ENCODE peak calls at places on chromosomes 2 and 18, in five cellular contexts. One of them, this sample, is unnamed.

GRCh38 chr2:129895526-129896082 is 83.9 kb upstream of the RAB6C start:
- DNase-seq in neural progenitor cell: no peak
- DNase-seq in hepatocyte: no peak
- DNase-seq in A673: no peak
- DNase-seq in fibroblast of lung: no peak
- DNase-seq in this sample: no peak

GRCh38 chr18:79819951-79820351 is 22.2 kb downstream of the KCNG2 start:
- DNase-seq in hepatocyte: no peak
- DNase-seq in A673: no peak
- DNase-seq in neural progenitor cell: no peak
- DNase-seq in fibroblast of lung: no peak
- DNase-seq in this sample: no peak

GRCh38 chr18:79614211-79615028 is 65.2 kb upstream of the CTDP1 start:
- DNase-seq in neural progenitor cell: no peak
- DNase-seq in hepatocyte: no peak
- DNase-seq in A673: no peak
- DNase-seq in fibroblast of lung: no peak
- DNase-seq in this sample: no peak

GRCh38 chr18:78521744-78522143 is 457.9 kb upstream of the SALL3 start:
- DNase-seq in A673: no peak
- DNase-seq in fibroblast of lung: no peak
- DNase-seq in neural progenitor cell: no peak
- DNase-seq in hepatocyte: no peak
- DNase-seq in this sample: no peak

GRCh38 chr2:149313512-149313972 is 16.8 kb upstream of the LYPD6 start:
- DNase-seq in hepatocyte: peak; percentile 70
- DNase-seq in fibroblast of lung: peak; percentile 47
- DNase-seq in neural progenitor cell: peak; percentile 71
- DNase-seq in A673: peak; percentile 74
- DNase-seq in this sample: no peak

GRCh38 chr18:76687271-76688006 is 134.9 kb upstream of the ZNF236 start:
- DNase-seq in A673: peak; percentile 21
- DNase-seq in neural progenitor cell: no peak
- DNase-seq in hepatocyte: peak; percentile 55
- DNase-seq in fibroblast of lung: no peak
- DNase-seq in this sample: no peak

GRCh38 chr2:209817818-209818420 is 46.3 kb downstream of the UNC80 start:
- DNase-seq in neural progenitor cell: peak; percentile 51
- DNase-seq in hepatocyte: no peak
- DNase-seq in fibroblast of lung: no peak
- DNase-seq in A673: no peak
- DNase-seq in this sample: no peak

GRCh38 chr18:44715245-44715644 is 34.6 kb downstream of the SETBP1 start:
- DNase-seq in hepatocyte: peak; percentile 54
- DNase-seq in fibroblast of lung: peak; percentile 52
- DNase-seq in A673: no peak
- DNase-seq in neural progenitor cell: peak; percentile 61
- DNase-seq in this sample: no peak

GRCh38 chr2:29747786-29748470 is 173.5 kb downstream of the ALK start:
- DNase-seq in neural progenitor cell: peak; percentile 13
- DNase-seq in A673: peak; percentile 90
- DNase-seq in hepatocyte: no peak
- DNase-seq in fibroblast of lung: peak; percentile 56
- DNase-seq in this sample: no peak

GRCh38 chr2:25373269-25373981 is 31.7 kb upstream of the DNMT3A start:
- DNase-seq in hepatocyte: no peak
- DNase-seq in fibroblast of lung: no peak
- DNase-seq in A673: no peak
- DNase-seq in neural progenitor cell: no peak
- DNase-seq in this sample: no peak

GRCh38 chr2:46844443-46844842 is 71.2 kb downstream of the MCFD2 start:
- DNase-seq in fibroblast of lung: no peak
- DNase-seq in neural progenitor cell: no peak
- DNase-seq in hepatocyte: no peak
- DNase-seq in A673: no peak
- DNase-seq in this sample: no peak

GRCh38 chr2:190863946-190864345 is 16.7 kb upstream of the GLS start:
- DNase-seq in neural progenitor cell: no peak
- DNase-seq in A673: no peak
- DNase-seq in fibroblast of lung: no peak
- DNase-seq in hepatocyte: peak; percentile 60
- DNase-seq in this sample: peak; percentile 8

GRCh38 chr2:70957838-70958237 is 20.6 kb upstream of the ANKRD53 start:
- DNase-seq in neural progenitor cell: no peak
- DNase-seq in hepatocyte: peak; percentile 6
- DNase-seq in fibroblast of lung: no peak
- DNase-seq in A673: no peak
- DNase-seq in this sample: no peak

GRCh38 chr2:137096693-137097092 is 331.3 kb downstream of the THSD7B start:
- DNase-seq in A673: no peak
- DNase-seq in fibroblast of lung: no peak
- DNase-seq in neural progenitor cell: peak; percentile 19
- DNase-seq in hepatocyte: no peak
- DNase-seq in this sample: no peak

GRCh38 chr2:122411231-122411630 is 655.8 kb downstream of the TSN start:
- DNase-seq in A673: no peak
- DNase-seq in hepatocyte: no peak
- DNase-seq in fibroblast of lung: no peak
- DNase-seq in neural progenitor cell: no peak
- DNase-seq in this sample: no peak

GRCh38 chr2:113278073-113278811 is 479 bp downstream of the PAX8 start:
- DNase-seq in fibroblast of lung: no peak
- DNase-seq in neural progenitor cell: peak; percentile 56
- DNase-seq in hepatocyte: no peak
- DNase-seq in A673: no peak
- DNase-seq in this sample: no peak
- TF ChIP-seq EZH2 in fibroblast of lung: peak; percentile 58
- TF ChIP-seq EZH2 in neural progenitor cell: peak; percentile 82
- TF ChIP-seq EZH2 in hepatocyte: no peak
- TF ChIP-seq EZH2 in A673: no peak
- TF ChIP-seq EZH2 in this sample: no peak

DNA sequence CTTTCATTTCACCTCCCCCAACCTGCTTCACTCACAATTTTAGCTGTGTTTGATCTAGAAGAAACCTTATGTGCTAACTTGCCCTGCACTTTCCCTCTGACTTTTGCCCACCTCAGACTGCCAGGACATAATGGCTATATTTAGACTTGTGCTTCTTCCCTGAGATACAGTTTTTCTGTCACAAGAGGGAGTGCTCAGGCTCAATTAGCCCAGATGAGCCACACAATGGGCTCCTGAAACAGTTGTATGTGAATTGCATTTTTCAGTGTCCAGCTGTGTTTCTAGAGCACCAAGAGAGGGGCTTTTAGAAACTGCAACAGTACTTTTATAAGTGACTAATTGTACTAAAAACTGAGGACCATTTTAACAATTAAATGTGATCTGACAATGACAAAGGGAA is 109.6 kb downstream of the FSHR start:
- DNase-seq in neural progenitor cell: peak; percentile 75
- DNase-seq in fibroblast of lung: no peak
- DNase-seq in hepatocyte: peak; percentile 30
- DNase-seq in A673: peak; percentile 35
- DNase-seq in this sample: no peak
- TF ChIP-seq CTCF in neural progenitor cell: peak; percentile 67
- TF ChIP-seq CTCF in fibroblast of lung: no peak
- TF ChIP-seq CTCF in hepatocyte: peak; percentile 36
- TF ChIP-seq CTCF in A673: peak; percentile 42
- TF ChIP-seq CTCF in this sample: no peak

DNA sequence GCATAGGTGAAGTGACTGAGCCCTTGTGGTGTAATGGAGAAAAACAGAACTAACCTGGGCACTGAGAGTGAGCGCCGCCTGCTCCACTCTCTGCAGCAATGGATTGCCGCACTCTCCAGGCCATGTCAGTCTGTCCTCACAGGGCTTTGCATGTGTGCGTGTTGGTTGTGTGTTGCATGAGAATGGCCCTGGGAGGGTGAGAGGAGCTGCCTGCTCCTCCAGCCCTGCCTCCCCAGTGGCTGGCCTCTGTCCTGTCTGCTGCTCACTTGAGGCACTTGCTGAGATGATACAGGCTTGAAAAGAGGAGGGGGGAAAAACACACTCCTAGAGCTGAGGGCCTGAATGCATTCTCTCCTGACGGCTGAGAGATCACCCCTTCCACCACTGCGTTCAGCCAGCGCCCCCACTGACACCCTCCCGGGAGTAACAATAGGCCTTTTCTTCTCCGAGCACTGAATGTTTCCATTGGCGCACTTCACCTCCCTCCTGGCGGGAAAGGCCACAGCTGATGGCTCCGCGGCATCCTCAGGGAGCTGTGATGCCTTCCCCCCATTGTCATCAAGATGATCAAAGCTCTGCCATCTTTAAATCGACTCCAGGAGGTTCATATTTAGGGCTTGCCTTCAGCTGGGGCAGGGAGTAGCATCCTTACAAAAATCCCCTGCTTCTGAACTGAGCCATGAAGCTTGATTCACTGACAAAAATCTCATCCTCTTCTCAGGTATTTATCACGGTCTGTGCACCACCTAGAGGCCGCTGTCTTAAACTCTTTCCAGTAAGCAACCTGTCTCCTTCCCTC is 49.9 kb upstream of the DAPL1 start:
- DNase-seq in hepatocyte: peak; percentile 83
- DNase-seq in A673: peak; percentile 68
- DNase-seq in fibroblast of lung: peak; percentile 78
- DNase-seq in neural progenitor cell: peak; percentile 83
- DNase-seq in this sample: peak; percentile 43
- TF ChIP-seq EZH2 in hepatocyte: no peak
- TF ChIP-seq EZH2 in A673: no peak
- TF ChIP-seq EZH2 in fibroblast of lung: no peak
- TF ChIP-seq EZH2 in neural progenitor cell: no peak
- TF ChIP-seq EZH2 in this sample: no peak

GRCh38 chr2:146659976-146660375 is 1184.9 kb upstream of the ACVR2A start:
- DNase-seq in hepatocyte: no peak
- DNase-seq in fibroblast of lung: no peak
- DNase-seq in A673: no peak
- DNase-seq in neural progenitor cell: no peak
- DNase-seq in this sample: no peak

GRCh38 chr2:146666336-146666735 is 1178.5 kb upstream of the ACVR2A start:
- DNase-seq in fibroblast of lung: no peak
- DNase-seq in hepatocyte: no peak
- DNase-seq in A673: no peak
- DNase-seq in neural progenitor cell: no peak
- DNase-seq in this sample: no peak

GRCh38 chr2:146665801-146666200 is 1179.0 kb upstream of the ACVR2A start:
- DNase-seq in fibroblast of lung: no peak
- DNase-seq in hepatocyte: no peak
- DNase-seq in A673: no peak
- DNase-seq in neural progenitor cell: no peak
- DNase-seq in this sample: no peak

DNA sequence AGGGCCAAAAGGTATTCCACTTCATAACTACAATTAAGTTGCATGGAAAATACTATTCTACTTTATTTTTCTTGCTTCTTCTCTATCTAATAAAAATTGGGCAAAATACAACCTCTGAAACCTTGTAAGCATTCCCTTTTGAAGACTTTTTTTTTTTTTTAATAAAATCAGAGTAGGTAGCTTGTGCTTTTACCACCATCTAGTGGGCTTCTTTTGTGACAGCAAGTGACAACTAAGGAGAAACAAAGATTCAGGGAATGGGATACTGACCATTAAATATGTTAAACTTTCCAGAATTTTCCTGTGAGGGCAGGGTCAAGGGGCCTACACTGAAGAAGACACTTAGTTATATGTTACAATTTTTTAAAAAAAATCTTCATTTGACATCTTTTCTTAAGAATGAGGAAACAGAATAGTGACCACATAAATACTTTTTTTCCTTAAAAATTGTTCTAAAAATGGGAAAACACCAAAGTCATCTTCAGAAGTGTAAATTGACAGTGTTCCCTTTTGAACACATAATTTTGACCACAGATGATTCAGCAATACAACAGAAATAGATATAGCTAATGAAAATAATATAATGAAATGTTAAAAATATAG is 1183.2 kb upstream of the ACVR2A start:
- DNase-seq in hepatocyte: peak; percentile 52
- DNase-seq in neural progenitor cell: peak; percentile 66
- DNase-seq in fibroblast of lung: peak; percentile 73
- DNase-seq in A673: peak; percentile 72
- DNase-seq in this sample: no peak
- TF ChIP-seq CTCF in hepatocyte: peak; percentile 84
- TF ChIP-seq CTCF in neural progenitor cell: peak; percentile 89
- TF ChIP-seq CTCF in fibroblast of lung: peak; percentile 59
- TF ChIP-seq CTCF in A673: peak; percentile 80
- TF ChIP-seq CTCF in this sample: peak; percentile 60

GRCh38 chr2:68182902-68183301 is 25.2 kb downstream of the PNO1 start:
- DNase-seq in neural progenitor cell: no peak
- DNase-seq in fibroblast of lung: no peak
- DNase-seq in hepatocyte: no peak
- DNase-seq in A673: no peak
- DNase-seq in this sample: no peak

GRCh38 chr2:68178432-68178831 is 20.7 kb downstream of the PNO1 start:
- DNase-seq in fibroblast of lung: no peak
- DNase-seq in neural progenitor cell: no peak
- DNase-seq in A673: no peak
- DNase-seq in hepatocyte: no peak
- DNase-seq in this sample: no peak

GRCh38 chr2:68171684-68172083 is 14.0 kb downstream of the PNO1 start:
- DNase-seq in fibroblast of lung: no peak
- DNase-seq in hepatocyte: no peak
- DNase-seq in neural progenitor cell: no peak
- DNase-seq in A673: no peak
- DNase-seq in this sample: no peak

GRCh38 chr2:68172990-68173715 is 15.5 kb downstream of the PNO1 start:
- DNase-seq in hepatocyte: no peak
- DNase-seq in A673: no peak
- DNase-seq in fibroblast of lung: no peak
- DNase-seq in neural progenitor cell: no peak
- DNase-seq in this sample: no peak

GRCh38 chr2:68177541-68177940 is 19.9 kb downstream of the PNO1 start:
- DNase-seq in hepatocyte: no peak
- DNase-seq in fibroblast of lung: no peak
- DNase-seq in neural progenitor cell: no peak
- DNase-seq in A673: no peak
- DNase-seq in this sample: no peak
- TF ChIP-seq EZH2 in hepatocyte: no peak
- TF ChIP-seq EZH2 in fibroblast of lung: no peak
- TF ChIP-seq EZH2 in neural progenitor cell: no peak
- TF ChIP-seq EZH2 in A673: no peak
- TF ChIP-seq EZH2 in this sample: no peak

GRCh38 chr2:12867888-12868287 is 151.2 kb downstream of the TRIB2 start:
- DNase-seq in hepatocyte: no peak
- DNase-seq in fibroblast of lung: peak; percentile 75
- DNase-seq in neural progenitor cell: no peak
- DNase-seq in A673: no peak
- DNase-seq in this sample: no peak
- TF ChIP-seq CTCF in hepatocyte: no peak
- TF ChIP-seq CTCF in fibroblast of lung: no peak
- TF ChIP-seq CTCF in neural progenitor cell: no peak
- TF ChIP-seq CTCF in A673: no peak
- TF ChIP-seq CTCF in this sample: no peak

DNA sequence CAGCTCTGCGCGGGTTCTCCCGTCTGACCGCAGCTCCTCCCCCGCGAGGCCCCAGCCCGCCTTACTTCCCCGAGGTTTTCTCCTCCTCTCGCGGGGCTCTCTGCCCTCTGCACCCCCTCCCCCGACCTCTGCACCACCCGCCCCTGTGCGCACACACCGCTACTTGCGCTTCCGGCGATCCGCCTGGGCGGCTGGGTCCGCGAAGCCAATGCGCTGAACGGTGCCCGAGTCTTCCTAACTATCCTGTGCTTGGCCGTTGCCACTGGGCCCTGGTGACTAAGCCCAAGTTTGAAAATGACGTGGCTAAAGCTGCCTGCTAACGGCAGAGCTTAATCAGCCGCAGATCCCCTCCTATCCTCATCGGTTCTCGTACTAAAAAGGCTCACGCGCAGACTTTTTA is 6.2 kb downstream of the ONECUT2 start:
- DNase-seq in A673: no peak
- DNase-seq in hepatocyte: no peak
- DNase-seq in fibroblast of lung: no peak
- DNase-seq in neural progenitor cell: peak; percentile 71
- DNase-seq in this sample: no peak
- TF ChIP-seq EZH2 in A673: peak; percentile 83
- TF ChIP-seq EZH2 in hepatocyte: peak; percentile 90
- TF ChIP-seq EZH2 in fibroblast of lung: peak; percentile 63
- TF ChIP-seq EZH2 in neural progenitor cell: peak; percentile 90
- TF ChIP-seq EZH2 in this sample: no peak